ENCODE peak calls at places on chromosomes 16 and 17, in six cellular contexts. L, C, F, B, H and O are unnamed samples.

GRCh38 chr17:51203838-51204237 is 37.6 kb downstream of the NME2 start:
- DNase-seq in L (no peak), C (no peak), F (no peak), B (no peak), H (no peak), O (no peak)

GRCh38 chr16:77873066-77873465 is 84.7 kb downstream of the VAT1L start:
- DNase-seq in L (no peak), C (no peak), F (no peak), B (no peak), H (no peak), O (no peak)

GRCh38 chr17:8223356-8224063 is 13.1 kb upstream of the AURKB start:
- DNase-seq in L (no peak), C (peak), F (peak), B (peak), H (peak), O (no peak)

GRCh38 chr16:11016993-11017392 is 72.6 kb downstream of the CLEC16A start:
- DNase-seq in L (peak), C (peak), F (peak), B (no peak), H (no peak), O (no peak)

GRCh38 chr16:58124601-58124915 is 4.6 kb downstream of the CFAP20 start:
- DNase-seq in L (peak), C (peak), F (no peak), B (no peak), H (no peak), O (no peak)

GRCh38 chr17:37179893-37180292 is 195.9 kb upstream of the C17orf78 start:
- DNase-seq in L (peak), C (peak), F (no peak), B (no peak), H (no peak), O (no peak)

GRCh38 chr16:57658878-57659674 is 9.0 kb upstream of the ADGRG3 start:
- DNase-seq in L (no peak), C (no peak), F (no peak), B (no peak), H (no peak), O (no peak)

GRCh38 chr16:22948603-22949368 is 134.8 kb downstream of the HS3ST2 start:
- DNase-seq in L (peak), C (peak), F (peak), B (peak), H (peak), O (peak)